ENCODE peak calls at places on chromosomes 6 and 20, in four cellular contexts. L is suprapubic skin, K is cardiac fibroblast, Q is psoas muscle. J is an unnamed sample.

GRCh38 chr20:43958626-43959025 is 44.0 kb downstream of the TOX2 start:
- DNase-seq in L (no peak), K (no peak), Q (no peak), J (no peak)

GRCh38 chr6:152401978-152402377 is 235.2 kb downstream of the SYNE1 start:
- DNase-seq in L (no peak), K (peak), Q (no peak), J (no peak)

GRCh38 chr6:25927721-25928359 is 2.7 kb downstream of the SLC17A2 start:
- DNase-seq in L (no peak), K (peak), Q (no peak), J (no peak)

GRCh38 chr6:42679358-42679757 is 43.0 kb downstream of the PRPH2 start:
- DNase-seq in L (no peak), K (no peak), Q (no peak), J (no peak)

GRCh38 chr6:148348335-148348734 is 5.7 kb downstream of the SASH1 start:
- DNase-seq in L (no peak), K (no peak), Q (no peak), J (no peak)

GRCh38 chr6:107102414-107102805 is 12.9 kb downstream of the BEND3 start:
- DNase-seq in L (no peak), K (no peak), Q (no peak), J (no peak)

GRCh38 chr20:46674253-46675083 is 14.8 kb downstream of the TP53RK start:
- DNase-seq in L (no peak), K (no peak), Q (no peak), J (no peak)

GRCh38 chr20:9353180-9353915 is 161.0 kb upstream of the LAMP5 start:
- DNase-seq in L (no peak), K (no peak), Q (no peak), J (no peak)

GRCh38 chr20:23508896-23509579 is 18.1 kb downstream of the CST8 start:
- DNase-seq in L (no peak), K (no peak), Q (no peak), J (no peak)

GRCh38 chr20:689947-690346 is 14.3 kb upstream of the SCRT2 start:
- DNase-seq in L (no peak), K (no peak), Q (no peak), J (no peak)

GRCh38 chr20:3115190-3116107 is 30.9 kb upstream of the AVP start:
- DNase-seq in L (no peak), K (peak), Q (peak), J (no peak)

GRCh38 chr6:87274660-87275273 is 47.6 kb upstream of the SMIM8 start:
- DNase-seq in L (no peak), K (peak), Q (no peak), J (no peak)

GRCh38 chr6:53014034-53014433 is 18.9 kb upstream of the GSTA4 start:
- DNase-seq in L (no peak), K (peak), Q (no peak), J (no peak)

GRCh38 chr20:44618318-44618731 is 33.2 kb downstream of the ADA start:
- DNase-seq in L (no peak), K (no peak), Q (peak), J (no peak)

GRCh38 chr6:132401120-132401940 is at the start of gene MOXD1:
- DNase-seq in L (no peak), K (peak), Q (peak), J (no peak)

GRCh38 chr6:125027287-125027686 is 65.0 kb downstream of the RNF217 start:
- DNase-seq in L (no peak), K (no peak), Q (no peak), J (no peak)

GRCh38 chr20:33132858-33133615 is 34.9 kb upstream of the BPIFA2 start:
- DNase-seq in L (no peak), K (peak), Q (no peak), J (no peak)

GRCh38 chr20:31691646-31692275 is 30.9 kb downstream of the BCL2L1 start:
- DNase-seq in L (no peak), K (no peak), Q (no peak), J (no peak)

GRCh38 chr20:2918096-2919049 is 45.1 kb downstream of the PTPRA start:
- DNase-seq in L (no peak), K (no peak), Q (no peak), J (no peak)

GRCh38 chr6:43488667-43489276 is 11.4 kb downstream of the TJAP1 start:
- DNase-seq in L (no peak), K (no peak), Q (no peak), J (no peak)

GRCh38 chr20:21360686-21361085 is 36.6 kb downstream of the NKX2-4 start:
- DNase-seq in L (no peak), K (peak), Q (no peak), J (no peak)

GRCh38 chr6:28136585-28137457 is 4.9 kb upstream of the ZKSCAN8 start:
- DNase-seq in L (peak), K (peak), Q (peak), J (peak)

GRCh38 chr6:34195726-34196115 is 41.0 kb upstream of the HMGA1 start:
- DNase-seq in L (no peak), K (no peak), Q (no peak), J (no peak)

GRCh38 chr6:34196116-34196832 is 40.4 kb upstream of the HMGA1 start:
- DNase-seq in L (peak), K (peak), Q (peak), J (peak)

GRCh38 chr6:34190504-34191122 is 44.7 kb upstream of the GRM4 start:
- DNase-seq in L (peak), K (no peak), Q (no peak), J (no peak)

GRCh38 chr6:34196833-34197195 is 39.9 kb upstream of the HMGA1 start:
- DNase-seq in L (no peak), K (no peak), Q (no peak), J (no peak)

GRCh38 chr6:34194770-34195169 is 41.9 kb upstream of the HMGA1 start:
- DNase-seq in L (no peak), K (no peak), Q (no peak), J (no peak)
- TF ChIP-seq CTCF in L (no peak), K (peak), Q (no peak), J (no peak)

GRCh38 chr6:117351521-117351920 is 74.2 kb downstream of the ROS1 start:
- DNase-seq in L (no peak), K (no peak), Q (no peak), J (no peak)

GRCh38 chr6:117354671-117355070 is 71.1 kb downstream of the ROS1 start:
- DNase-seq in L (no peak), K (no peak), Q (no peak), J (no peak)

GRCh38 chr6:117352466-117353081 is 73.2 kb downstream of the ROS1 start:
- DNase-seq in L (no peak), K (peak), Q (no peak), J (no peak)
- TF ChIP-seq CTCF in L (no peak), K (peak), Q (peak), J (no peak)

GRCh38 chr20:13336308-13337089 is 115.4 kb downstream of the ISM1 start:
- DNase-seq in L (no peak), K (no peak), Q (no peak), J (no peak)
- TF ChIP-seq CTCF in L (no peak), K (no peak), Q (no peak), J (no peak)

GRCh38 chr6:129936329-129937165 is 75.4 kb upstream of the TMEM244 start:
- DNase-seq in L (no peak), K (peak), Q (no peak), J (no peak)
- TF ChIP-seq CTCF in L (peak), K (peak), Q (peak), J (no peak)

DNA sequence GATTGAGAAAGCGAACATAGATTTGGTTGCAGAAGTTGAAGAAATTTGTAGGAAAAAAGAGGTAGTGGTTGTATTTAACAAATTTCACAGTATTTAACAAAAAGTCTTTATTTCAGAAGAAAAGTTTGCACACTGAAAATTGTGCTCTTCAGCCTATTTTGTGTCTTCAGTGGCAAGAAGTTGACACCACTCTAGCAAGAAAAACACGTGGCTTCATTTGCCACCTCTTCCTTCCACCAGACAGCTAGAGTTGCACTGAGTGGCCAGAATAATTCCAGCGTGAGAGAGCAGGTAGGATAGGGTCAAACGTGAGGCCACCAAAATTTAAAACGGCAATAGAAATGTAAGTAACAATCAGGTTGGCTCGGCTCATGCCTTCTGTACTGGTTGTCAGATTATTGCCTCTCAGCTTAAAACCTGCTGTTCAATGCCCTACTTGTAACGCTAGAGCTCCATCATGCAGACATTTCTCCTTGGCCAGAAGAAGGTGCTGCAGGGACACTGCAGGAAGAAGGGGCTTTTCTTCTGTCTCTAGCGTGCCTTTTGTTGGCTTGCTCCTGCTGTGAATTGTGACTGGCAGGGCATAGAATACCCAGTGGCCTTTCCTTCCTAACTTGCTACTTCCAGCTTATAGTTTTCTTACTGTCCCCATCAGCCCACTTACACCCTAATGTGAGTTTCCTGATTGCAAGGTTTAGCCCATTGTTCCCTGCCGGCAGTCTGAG is 12.1 kb downstream of the TRAPPC3L start:
- DNase-seq in L (no peak), K (peak), Q (no peak), J (no peak)
- TF ChIP-seq CTCF in L (no peak), K (peak), Q (no peak), J (no peak)

GRCh38 chr6:63963756-63964315 is 328.2 kb downstream of the PHF3 start:
- DNase-seq in L (no peak), K (no peak), Q (no peak), J (no peak)
- TF ChIP-seq CTCF in L (no peak), K (no peak), Q (no peak), J (no peak)

GRCh38 chr6:121635355-121635754 is 199.9 kb downstream of the GJA1 start:
- DNase-seq in L (no peak), K (no peak), Q (no peak), J (no peak)
- TF ChIP-seq CTCF in L (no peak), K (no peak), Q (no peak), J (no peak)

GRCh38 chr6:751765-752164 is 58.8 kb upstream of the EXOC2 start:
- DNase-seq in L (no peak), K (no peak), Q (no peak), J (no peak)

GRCh38 chr6:756224-756623 is 63.3 kb upstream of the EXOC2 start:
- DNase-seq in L (no peak), K (no peak), Q (no peak), J (no peak)

GRCh38 chr6:754202-754601 is 61.3 kb upstream of the EXOC2 start:
- DNase-seq in L (no peak), K (no peak), Q (no peak), J (no peak)

GRCh38 chr6:753486-753885 is 60.5 kb upstream of the EXOC2 start:
- DNase-seq in L (no peak), K (no peak), Q (no peak), J (no peak)

GRCh38 chr6:752438-752837 is 59.5 kb upstream of the EXOC2 start:
- DNase-seq in L (no peak), K (no peak), Q (no peak), J (no peak)
- TF ChIP-seq CTCF in L (no peak), K (no peak), Q (no peak), J (no peak)

J was measured in omental fat pad.